ENCODE peak calls at places on chromosomes 6 and 20, in four cellular contexts. S, K, B and Z are unnamed samples.

GRCh38 chr6:148671085-148671484 is 75.7 kb upstream of the UST start:
- DNase-seq in S (no peak), K (no peak), B (no peak), Z (no peak)

GRCh38 chr20:59082981-59083380 is 40.4 kb upstream of the PRELID3B start:
- DNase-seq in S (no peak), K (no peak), B (peak; percentile 47), Z (no peak)

GRCh38 chr6:104326173-104327001 is 533.3 kb downstream of the HACE1 start:
- DNase-seq in S (no peak), K (no peak), B (peak; percentile 2), Z (no peak)

GRCh38 chr6:110878751-110879539 is 4.4 kb downstream of the AMD1 start:
- DNase-seq in S (no peak), K (peak; percentile 29), B (peak; percentile 39), Z (no peak)

GRCh38 chr20:50283922-50284810 is 93.5 kb downstream of the CEBPB start:
- DNase-seq in S (peak; percentile 72), K (peak; percentile 79), B (peak; percentile 48), Z (no peak)

GRCh38 chr6:111423960-111424846 is 58.8 kb downstream of the REV3L start:
- DNase-seq in S (no peak), K (peak; percentile 14), B (peak; percentile 41), Z (no peak)

GRCh38 chr6:167245586-167245985 is 45.5 kb upstream of the UNC93A start:
- DNase-seq in S (no peak), K (no peak), B (no peak), Z (no peak)

GRCh38 chr20:54044156-54044555 is 26.2 kb downstream of the BCAS1 start:
- DNase-seq in S (no peak), K (no peak), B (peak; percentile 63), Z (no peak)

GRCh38 chr20:1813101-1813529 is 82.1 kb upstream of the SIRPA start:
- DNase-seq in S (peak; percentile 82), K (peak; percentile 29), B (peak; percentile 92), Z (no peak)

GRCh38 chr6:168212322-168212721 is 107.3 kb downstream of the DACT2 start:
- DNase-seq in S (no peak), K (no peak), B (no peak), Z (no peak)

GRCh38 chr6:15493437-15494168 is 169.2 kb downstream of the DTNBP1 start:
- DNase-seq in S (no peak), K (no peak), B (peak; percentile 36), Z (no peak)

GRCh38 chr6:99789767-99790166 is 183.1 kb downstream of the PRDM13 start:
- DNase-seq in S (no peak), K (no peak), B (no peak), Z (no peak)

GRCh38 chr6:38708483-38708882 is 5.5 kb upstream of the GLO1 start:
- DNase-seq in S (no peak), K (no peak), B (no peak), Z (no peak)

GRCh38 chr6:29510202-29510601 is 22.4 kb upstream of the MAS1L start:
- DNase-seq in S (no peak), K (no peak), B (no peak), Z (no peak)
- TF ChIP-seq CTCF in S (no peak), K (no peak), B (no peak), Z (no peak)

GRCh38 chr20:47780990-47781389 is 4.3 kb downstream of the SULF2 start:
- DNase-seq in S (no peak), K (no peak), B (no peak), Z (no peak)
- TF ChIP-seq CTCF in S (no peak), K (no peak), B (no peak), Z (no peak)

DNA sequence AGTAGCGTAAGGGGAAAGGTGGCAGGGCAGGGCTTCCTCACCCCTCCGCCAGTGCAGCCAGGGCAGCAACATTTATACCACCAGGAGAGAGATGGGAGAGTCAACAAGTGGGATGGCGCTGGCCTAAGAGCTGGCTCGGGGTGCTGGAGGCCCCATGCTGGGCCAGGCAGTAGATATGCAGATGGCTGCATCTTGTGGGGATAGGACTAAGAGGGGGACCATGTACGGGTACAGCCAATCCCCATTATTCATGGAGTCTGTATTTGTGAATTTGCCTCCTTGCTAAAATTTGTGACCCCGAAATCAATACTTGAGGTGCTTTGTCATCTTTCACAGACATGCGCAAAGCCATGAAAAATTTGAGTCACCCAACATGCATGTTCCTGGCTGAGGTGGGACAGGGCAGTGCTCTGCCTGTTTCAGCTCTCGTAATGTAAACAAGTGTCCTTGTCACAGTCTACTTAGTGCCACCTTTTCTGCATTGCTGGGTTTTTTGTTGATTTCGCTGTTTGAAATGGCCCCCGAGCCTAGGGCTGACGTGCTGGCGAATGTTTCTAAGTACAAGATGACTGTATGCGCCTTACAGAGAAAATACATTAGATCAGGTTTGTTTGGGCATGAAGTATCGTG is 27.5 kb upstream of the TAF8 start:
- DNase-seq in S (no peak), K (no peak), B (no peak), Z (no peak)
- TF ChIP-seq CTCF in S (no peak), K (no peak), B (no peak), Z (no peak)

DNA sequence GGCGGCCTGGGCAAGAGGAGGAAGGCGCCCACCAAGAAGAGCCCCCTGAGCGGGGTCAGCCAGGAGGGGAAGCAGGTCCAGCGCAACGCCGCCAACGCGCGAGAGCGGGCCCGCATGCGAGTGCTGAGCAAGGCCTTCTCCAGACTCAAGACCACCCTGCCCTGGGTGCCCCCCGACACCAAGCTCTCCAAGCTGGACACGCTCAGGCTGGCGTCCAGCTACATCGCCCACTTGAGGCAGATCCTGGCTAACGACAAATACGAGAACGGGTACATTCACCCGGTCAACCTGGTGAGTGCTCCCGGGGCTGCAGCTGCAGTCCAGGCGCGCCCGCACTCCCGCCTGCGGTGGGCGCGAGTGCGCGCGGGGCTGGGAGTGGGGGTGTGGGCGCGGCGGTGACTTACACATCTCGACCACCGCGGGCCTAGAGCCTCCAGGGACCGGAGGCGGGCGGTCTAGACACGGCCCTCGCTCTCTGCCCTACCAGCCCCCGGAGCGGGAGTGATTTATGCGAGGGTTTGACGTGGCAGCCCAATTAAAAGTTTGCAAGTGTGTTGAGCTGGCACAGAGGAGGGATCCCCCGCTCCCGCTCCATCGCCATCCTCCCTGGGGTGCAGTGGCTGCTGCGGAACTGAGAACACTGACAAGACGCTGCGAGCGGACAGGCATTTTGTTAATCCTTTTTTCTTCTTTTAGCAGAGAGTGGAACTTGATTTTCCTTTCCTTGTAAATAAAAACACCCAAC is 816 bp downstream of the TCF21 start:
- DNase-seq in S (peak; percentile 69), K (no peak), B (no peak), Z (no peak)
- TF ChIP-seq CTCF in S (no peak), K (no peak), B (no peak), Z (no peak)

GRCh38 chr6:35018746-35019145 is 122.4 kb downstream of the TCP11 start:
- DNase-seq in S (no peak), K (no peak), B (no peak), Z (no peak)

GRCh38 chr6:35016417-35017221 is 124.5 kb downstream of the TCP11 start:
- DNase-seq in S (no peak), K (no peak), B (peak; percentile 48), Z (no peak)

GRCh38 chr6:35018184-35018523 is 123.0 kb downstream of the TCP11 start:
- DNase-seq in S (no peak), K (no peak), B (no peak), Z (no peak)

GRCh38 chr6:35019171-35019570 is 122.0 kb downstream of the TCP11 start:
- DNase-seq in S (no peak), K (no peak), B (no peak), Z (no peak)

DNA sequence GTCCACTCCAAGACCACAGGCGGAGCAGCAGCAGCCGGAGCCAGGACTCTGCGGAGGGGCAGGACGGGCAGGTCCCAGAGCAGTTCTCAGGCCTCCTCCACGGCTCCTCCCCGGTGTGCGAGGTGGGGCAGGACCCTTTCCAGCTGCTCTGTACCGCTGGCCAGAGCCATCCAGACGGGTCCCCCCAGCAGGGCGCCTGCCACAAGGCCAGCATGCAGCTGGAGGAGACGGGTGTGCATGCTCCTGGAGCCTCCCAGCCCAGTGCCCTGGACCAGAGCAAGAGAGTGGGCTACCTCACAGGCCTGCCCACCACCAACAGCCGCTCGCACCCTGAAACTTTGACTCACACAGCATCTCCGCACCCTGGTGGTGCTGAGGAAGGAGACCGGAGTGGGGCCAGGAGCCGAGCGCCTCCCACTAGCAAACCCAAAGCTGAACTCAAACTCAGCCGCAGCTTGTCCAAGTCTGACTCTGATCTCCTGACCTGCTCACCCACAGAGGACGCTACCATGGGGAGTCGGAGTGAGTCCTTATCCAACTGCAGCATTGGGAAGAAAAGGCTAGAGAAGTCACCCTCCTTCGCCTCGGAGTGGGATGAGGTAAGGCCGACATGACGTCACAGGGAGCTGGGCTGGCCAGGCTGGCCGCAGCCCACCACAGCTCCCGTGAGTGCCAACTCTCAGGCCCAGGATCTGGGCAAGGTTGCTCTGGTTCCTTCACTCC is 123.5 kb downstream of the TCP11 start:
- DNase-seq in S (peak; percentile 73), K (no peak), B (no peak), Z (no peak)
- TF ChIP-seq CTCF in S (no peak), K (no peak), B (no peak), Z (no peak)

DNA sequence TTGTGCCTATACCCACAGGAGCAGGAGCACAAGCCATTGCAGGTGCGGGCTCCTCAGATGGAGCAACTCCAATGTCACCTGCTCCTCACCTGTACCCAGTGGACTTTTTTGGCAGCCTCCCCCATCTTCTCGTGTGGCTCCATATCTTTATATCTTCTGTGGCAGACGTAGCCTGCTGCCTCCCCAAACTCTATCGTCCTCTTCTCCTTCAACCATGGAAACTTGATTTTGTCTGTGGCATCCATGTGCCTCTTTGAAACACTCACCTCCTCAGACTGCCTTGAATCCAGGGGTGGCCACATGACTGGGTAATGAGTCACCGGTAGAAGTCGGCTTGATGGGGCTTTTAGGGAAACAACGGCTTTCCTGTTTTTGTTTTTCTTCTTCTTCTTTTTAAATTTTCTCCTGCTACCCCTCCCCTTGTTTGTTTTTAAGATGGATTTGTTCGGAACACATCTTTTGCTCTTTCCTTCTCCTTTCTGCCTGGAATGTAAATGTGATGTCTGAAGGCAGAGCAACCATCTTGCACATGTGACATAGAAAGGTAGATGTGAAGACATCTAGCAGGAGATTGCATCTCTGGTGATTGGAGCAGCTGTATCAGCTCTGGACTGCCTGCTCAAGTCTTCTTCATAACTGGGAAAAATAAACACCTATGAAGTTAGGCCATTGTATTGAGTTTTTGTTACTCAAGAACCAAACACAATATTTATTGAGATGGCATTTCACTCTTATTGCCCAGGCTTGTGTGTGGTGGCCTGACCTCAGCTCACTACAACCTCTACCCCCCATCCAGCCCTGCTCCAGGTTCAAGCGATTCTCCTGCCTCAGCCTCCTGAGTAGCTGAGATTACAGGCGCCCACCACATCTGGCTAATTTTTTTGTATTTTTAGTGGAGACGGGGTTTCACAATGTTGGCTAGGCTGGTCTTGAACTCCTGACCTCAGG is 69.9 kb upstream of the DDR1 start:
- DNase-seq in S (no peak), K (peak; percentile 77), B (peak; percentile 62), Z (no peak)
- TF ChIP-seq CTCF in S (no peak), K (no peak), B (no peak), Z (no peak)